ENCODE peak calls at places on chromosome 12, in eight cellular contexts. One of them, this sample, is unnamed.

GRCh38 chr12:132427999-132428871 is 61.7 kb upstream of the FBRSL1 start:
- DNase-seq in cardiac muscle cell: no peak
- DNase-seq in PC-9: no peak
- DNase-seq in IMR-90: no peak
- DNase-seq in hepatocyte: peak; percentile 67
- DNase-seq in left ventricle myocardium inferior: no peak
- DNase-seq in A549: no peak
- DNase-seq in GM23338: no peak
- DNase-seq in this sample: no peak

GRCh38 chr12:117093431-117093830 is 5.8 kb downstream of the TESC start:
- DNase-seq in left ventricle myocardium inferior: no peak
- DNase-seq in GM23338: no peak
- DNase-seq in PC-9: no peak
- DNase-seq in A549: no peak
- DNase-seq in cardiac muscle cell: no peak
- DNase-seq in hepatocyte: no peak
- DNase-seq in IMR-90: no peak
- DNase-seq in this sample: no peak

GRCh38 chr12:49190317-49190716 is 1.4 kb upstream of the TUBA1A start:
- DNase-seq in GM23338: peak; percentile 38
- DNase-seq in cardiac muscle cell: no peak
- DNase-seq in A549: no peak
- DNase-seq in hepatocyte: no peak
- DNase-seq in left ventricle myocardium inferior: no peak
- DNase-seq in PC-9: no peak
- DNase-seq in IMR-90: no peak
- DNase-seq in this sample: no peak

GRCh38 chr12:89350661-89351488 is 1.4 kb downstream of the DUSP6 start:
- DNase-seq in A549: no peak
- DNase-seq in cardiac muscle cell: peak; percentile 48
- DNase-seq in hepatocyte: peak; percentile 16
- DNase-seq in left ventricle myocardium inferior: peak; percentile 36
- DNase-seq in IMR-90: no peak
- DNase-seq in GM23338: no peak
- DNase-seq in PC-9: peak; percentile 13
- DNase-seq in this sample: no peak

GRCh38 chr12:52151859-52152783 is 39.7 kb downstream of the KRT80 start:
- DNase-seq in IMR-90: peak; percentile 41
- DNase-seq in A549: peak; percentile 75
- DNase-seq in PC-9: peak; percentile 84
- DNase-seq in left ventricle myocardium inferior: peak; percentile 77
- DNase-seq in GM23338: peak; percentile 91
- DNase-seq in hepatocyte: peak; percentile 91
- DNase-seq in cardiac muscle cell: peak; percentile 74
- DNase-seq in this sample: peak; percentile 73

GRCh38 chr12:100733817-100734593 is 60.6 kb upstream of the ANO4 start:
- DNase-seq in hepatocyte: peak; percentile 45
- DNase-seq in left ventricle myocardium inferior: no peak
- DNase-seq in IMR-90: peak; percentile 60
- DNase-seq in GM23338: peak; percentile 68
- DNase-seq in PC-9: no peak
- DNase-seq in cardiac muscle cell: peak; percentile 59
- DNase-seq in A549: peak; percentile 17
- DNase-seq in this sample: no peak

GRCh38 chr12:41473441-41473840 is 285.3 kb downstream of the PDZRN4 start:
- DNase-seq in hepatocyte: peak; percentile 5
- DNase-seq in IMR-90: no peak
- DNase-seq in GM23338: no peak
- DNase-seq in cardiac muscle cell: no peak
- DNase-seq in A549: no peak
- DNase-seq in left ventricle myocardium inferior: no peak
- DNase-seq in PC-9: no peak
- DNase-seq in this sample: no peak

GRCh38 chr12:123996581-123996980 is 23.6 kb downstream of the ZNF664 start:
- DNase-seq in cardiac muscle cell: no peak
- DNase-seq in GM23338: no peak
- DNase-seq in left ventricle myocardium inferior: no peak
- DNase-seq in hepatocyte: no peak
- DNase-seq in A549: no peak
- DNase-seq in IMR-90: no peak
- DNase-seq in PC-9: no peak
- DNase-seq in this sample: no peak

GRCh38 chr12:109621271-109621671 is 47.7 kb downstream of the MVK start:
- DNase-seq in IMR-90: no peak
- DNase-seq in left ventricle myocardium inferior: no peak
- DNase-seq in A549: no peak
- DNase-seq in GM23338: no peak
- DNase-seq in PC-9: no peak
- DNase-seq in hepatocyte: no peak
- DNase-seq in cardiac muscle cell: no peak
- DNase-seq in this sample: no peak

DNA sequence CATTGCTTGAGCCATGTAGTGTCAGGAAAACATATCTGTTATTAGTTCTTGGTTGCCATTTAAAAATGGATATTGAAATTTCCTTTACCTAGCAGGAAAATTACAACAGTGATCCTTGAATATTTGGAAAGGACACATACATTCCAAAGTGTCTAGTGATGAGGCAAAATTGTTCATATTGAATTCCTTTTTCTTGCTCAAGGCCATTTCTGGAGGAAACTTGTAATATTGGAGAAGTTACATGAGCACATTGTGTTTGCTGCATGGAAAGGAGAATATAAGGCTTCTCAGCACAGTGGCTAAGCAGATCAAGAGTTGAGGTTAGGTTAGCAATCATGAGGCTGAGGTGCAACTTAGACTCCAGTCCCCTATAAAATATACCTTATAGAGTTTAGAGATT is 121.9 kb downstream of the PDE3A start:
- DNase-seq in cardiac muscle cell: no peak
- DNase-seq in PC-9: no peak
- DNase-seq in IMR-90: peak; percentile 35
- DNase-seq in left ventricle myocardium inferior: no peak
- DNase-seq in A549: no peak
- DNase-seq in hepatocyte: no peak
- DNase-seq in GM23338: no peak
- DNase-seq in this sample: no peak
- H3K27ac ChIP-seq in cardiac muscle cell: no peak overlapping the region
- H3K27ac ChIP-seq in PC-9: no peak overlapping the region
- H3K27ac ChIP-seq in IMR-90: no peak overlapping the region
- H3K27ac ChIP-seq in left ventricle myocardium inferior: no peak overlapping the region
- H3K27ac ChIP-seq in A549: peak overlapping the region; percentile 80
- H3K27ac ChIP-seq in hepatocyte: no peak overlapping the region
- H3K27ac ChIP-seq in GM23338: no peak overlapping the region
- H3K27ac ChIP-seq in this sample: no peak overlapping the region

GRCh38 chr12:72491399-72491798 is 219.2 kb downstream of the TRHDE start:
- DNase-seq in cardiac muscle cell: no peak
- DNase-seq in left ventricle myocardium inferior: no peak
- DNase-seq in PC-9: no peak
- DNase-seq in GM23338: no peak
- DNase-seq in A549: no peak
- DNase-seq in hepatocyte: no peak
- DNase-seq in IMR-90: peak; percentile 66
- DNase-seq in this sample: no peak
- H3K4me3 ChIP-seq in cardiac muscle cell: no peak overlapping the region
- H3K4me3 ChIP-seq in left ventricle myocardium inferior: no peak overlapping the region
- H3K4me3 ChIP-seq in PC-9: no peak overlapping the region
- H3K4me3 ChIP-seq in GM23338: no peak overlapping the region
- H3K4me3 ChIP-seq in A549: no peak overlapping the region
- H3K4me3 ChIP-seq in hepatocyte: no peak overlapping the region
- H3K4me3 ChIP-seq in IMR-90: no peak overlapping the region
- H3K4me3 ChIP-seq in this sample: no peak overlapping the region

DNA sequence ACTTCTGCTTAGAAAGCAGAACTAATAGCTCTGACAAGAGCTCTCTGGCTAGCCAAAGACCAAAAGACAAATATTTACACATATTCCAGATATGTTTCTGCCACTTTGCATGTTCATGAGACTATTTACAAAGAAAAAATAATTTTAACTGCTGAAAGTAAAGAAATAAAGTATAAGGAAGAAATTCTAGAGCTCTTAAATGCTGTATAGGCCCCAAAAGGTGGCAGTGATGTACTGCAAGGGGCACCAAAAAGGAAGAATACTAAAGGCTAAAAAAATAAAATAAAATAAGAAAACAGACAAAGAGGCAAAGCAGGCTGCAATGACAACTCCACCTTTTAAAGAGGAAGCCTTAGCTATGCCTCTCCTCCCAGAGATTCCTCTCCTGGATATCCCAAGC is 23.0 kb downstream of the KLRK1 start:
- DNase-seq in hepatocyte: peak; percentile 42
- DNase-seq in GM23338: no peak
- DNase-seq in A549: no peak
- DNase-seq in IMR-90: no peak
- DNase-seq in left ventricle myocardium inferior: no peak
- DNase-seq in PC-9: no peak
- DNase-seq in cardiac muscle cell: no peak
- DNase-seq in this sample: no peak
- H3K27ac ChIP-seq in hepatocyte: peak overlapping the region; percentile 95
- H3K27ac ChIP-seq in GM23338: no peak overlapping the region
- H3K27ac ChIP-seq in A549: no peak overlapping the region
- H3K27ac ChIP-seq in IMR-90: no peak overlapping the region
- H3K27ac ChIP-seq in left ventricle myocardium inferior: peak overlapping the region; percentile 96
- H3K27ac ChIP-seq in PC-9: no peak overlapping the region
- H3K27ac ChIP-seq in cardiac muscle cell: no peak overlapping the region
- H3K27ac ChIP-seq in this sample: peak overlapping the region; percentile 99

DNA sequence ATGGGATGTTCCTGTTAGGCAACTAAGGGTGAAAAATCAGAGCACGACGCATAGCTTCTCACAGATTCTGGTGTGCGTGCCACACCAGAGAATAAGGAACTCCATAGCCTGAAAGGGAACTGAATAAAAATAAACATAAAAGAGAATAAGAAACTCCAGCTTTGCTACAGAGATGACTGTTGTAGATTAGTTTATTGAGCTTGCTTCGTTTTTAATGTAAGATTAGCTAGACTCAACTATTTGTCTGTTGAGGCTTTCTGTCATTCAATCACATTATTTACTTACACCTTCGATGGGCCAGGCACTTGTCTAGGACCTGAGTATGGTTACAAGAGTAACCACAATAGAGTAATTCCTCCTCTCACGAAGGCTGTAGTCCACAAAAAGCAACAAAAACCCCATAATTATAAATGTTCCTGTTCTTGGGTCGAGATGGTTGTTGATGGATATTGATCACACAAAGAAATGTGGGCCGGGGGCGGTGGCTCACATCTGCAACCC is 807 bp upstream of the ZCCHC8 start:
- DNase-seq in left ventricle myocardium inferior: no peak
- DNase-seq in cardiac muscle cell: no peak
- DNase-seq in IMR-90: no peak
- DNase-seq in GM23338: no peak
- DNase-seq in PC-9: no peak
- DNase-seq in hepatocyte: no peak
- DNase-seq in A549: no peak
- DNase-seq in this sample: no peak
- H3K4me3 ChIP-seq in left ventricle myocardium inferior: peak overlapping the region; percentile 93
- H3K4me3 ChIP-seq in cardiac muscle cell: no peak overlapping the region
- H3K4me3 ChIP-seq in IMR-90: no peak overlapping the region
- H3K4me3 ChIP-seq in GM23338: peak overlapping the region; percentile 78
- H3K4me3 ChIP-seq in PC-9: peak overlapping the region; percentile 86
- H3K4me3 ChIP-seq in hepatocyte: no peak overlapping the region
- H3K4me3 ChIP-seq in A549: peak overlapping the region; percentile 35
- H3K4me3 ChIP-seq in this sample: no peak overlapping the region

DNA sequence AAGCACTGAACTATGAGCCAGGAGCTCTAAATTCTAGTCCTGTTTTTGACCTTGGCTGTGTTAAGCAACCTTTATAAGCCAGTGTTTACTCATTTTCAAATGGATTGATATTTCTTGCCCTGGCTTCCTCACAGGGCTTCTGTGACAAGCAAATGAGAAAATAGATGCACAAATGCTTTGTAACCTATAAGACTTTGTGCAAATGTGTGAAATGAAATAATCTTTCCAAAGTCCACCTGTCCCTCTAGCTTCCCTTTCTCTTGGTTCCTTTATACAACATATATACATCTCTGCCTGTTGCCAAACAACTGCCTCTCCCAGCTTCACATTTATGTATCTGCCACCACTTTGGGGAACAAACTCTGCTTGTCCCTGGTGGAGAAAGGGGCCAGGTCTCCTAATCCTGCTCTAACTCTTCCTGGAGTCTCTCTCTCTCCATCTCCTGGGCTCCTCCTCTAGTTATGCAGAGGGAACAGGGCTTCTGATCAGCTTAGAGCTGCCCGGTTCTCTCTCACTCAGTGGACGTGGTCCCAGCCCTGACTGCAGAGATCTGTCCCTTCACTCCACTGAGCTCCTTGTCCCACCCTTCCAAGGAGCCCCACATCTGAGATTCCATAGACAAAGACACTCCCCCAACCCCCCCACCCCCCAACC is 15.8 kb upstream of the PLEKHG6 start:
- DNase-seq in IMR-90: no peak
- DNase-seq in GM23338: no peak
- DNase-seq in hepatocyte: no peak
- DNase-seq in A549: no peak
- DNase-seq in cardiac muscle cell: no peak
- DNase-seq in left ventricle myocardium inferior: no peak
- DNase-seq in PC-9: no peak
- DNase-seq in this sample: no peak
- H3K27ac ChIP-seq in IMR-90: no peak overlapping the region
- H3K27ac ChIP-seq in GM23338: no peak overlapping the region
- H3K27ac ChIP-seq in hepatocyte: peak overlapping the region; percentile 98
- H3K27ac ChIP-seq in A549: peak overlapping the region; percentile 75
- H3K27ac ChIP-seq in cardiac muscle cell: no peak overlapping the region
- H3K27ac ChIP-seq in left ventricle myocardium inferior: peak overlapping the region; percentile 77
- H3K27ac ChIP-seq in PC-9: peak overlapping the region; percentile 91
- H3K27ac ChIP-seq in this sample: peak overlapping the region; percentile 76

DNA sequence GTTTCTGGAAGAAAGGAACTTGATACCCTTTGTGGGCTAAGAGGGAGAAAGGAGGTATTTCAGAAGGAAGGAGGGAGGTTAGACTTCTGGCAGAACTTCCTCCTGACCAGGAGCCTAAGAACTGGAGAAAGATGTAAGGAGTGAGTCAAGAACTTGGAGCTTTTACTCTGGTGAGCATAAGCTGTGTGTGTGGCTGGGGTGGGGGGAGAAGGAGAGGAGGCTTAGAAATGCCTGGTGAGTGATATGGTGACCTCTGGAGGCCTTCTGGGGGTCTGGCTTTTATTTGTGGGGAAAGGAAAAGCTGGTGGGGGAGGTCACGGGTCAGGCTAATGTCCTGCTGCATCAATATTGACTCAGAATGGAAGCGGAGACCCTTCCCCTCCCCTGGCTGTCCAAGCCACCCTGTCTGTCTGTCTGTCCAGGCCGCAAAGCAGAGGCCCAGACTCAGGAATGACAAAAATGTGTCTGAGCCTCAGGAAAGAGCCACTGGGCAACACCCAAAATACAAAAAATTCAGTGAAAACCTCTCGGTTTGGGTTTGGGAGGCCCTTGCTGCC is 4.8 kb downstream of the LRP1 start:
- DNase-seq in A549: no peak
- DNase-seq in hepatocyte: no peak
- DNase-seq in cardiac muscle cell: no peak
- DNase-seq in GM23338: peak; percentile 52
- DNase-seq in IMR-90: peak; percentile 55
- DNase-seq in PC-9: no peak
- DNase-seq in left ventricle myocardium inferior: no peak
- DNase-seq in this sample: no peak
- H3K4me3 ChIP-seq in A549: no peak overlapping the region
- H3K4me3 ChIP-seq in hepatocyte: no peak overlapping the region
- H3K4me3 ChIP-seq in cardiac muscle cell: no peak overlapping the region
- H3K4me3 ChIP-seq in GM23338: peak overlapping the region; percentile 38
- H3K4me3 ChIP-seq in IMR-90: no peak overlapping the region
- H3K4me3 ChIP-seq in PC-9: no peak overlapping the region
- H3K4me3 ChIP-seq in left ventricle myocardium inferior: peak overlapping the region; percentile 91
- H3K4me3 ChIP-seq in this sample: no peak overlapping the region